ENCODE peak calls at places on chromosomes 12 and 14, in seven cellular contexts. S is COR-L47; O is activated T-helper 9 cell treated with anti-CD3 and anti-CD28 coated beads, Interleukin-2, amount 50 U/mL, for 16 hours; B is islet precursor cell; A is GM12865; V is left ventricle myocardium superior; F is HEK293T. L is an unnamed sample.

GRCh38 chr12:57240926-57241555 is 9.9 kb downstream of the STAC3 start:
- DNase-seq in S (peak; percentile 30), O (no peak), B (peak; percentile 93), A (no peak), V (no peak), F (no peak), L (no peak)

GRCh38 chr12:68326720-68327119 is 5.4 kb downstream of the MDM1 start:
- DNase-seq in S (no peak), O (no peak), B (no peak), A (no peak), V (no peak), F (no peak), L (no peak)

GRCh38 chr12:43107401-43107800 is 444.6 kb downstream of the ADAMTS20 start:
- DNase-seq in S (no peak), O (no peak), B (no peak), A (no peak), V (no peak), F (no peak), L (no peak)

GRCh38 chr14:75487155-75487671 is 35.1 kb upstream of the BATF start:
- DNase-seq in S (no peak), O (no peak), B (no peak), A (peak; percentile 88), V (no peak), F (no peak), L (no peak)

GRCh38 chr12:5466521-5466960 is 34.6 kb downstream of the NTF3 start:
- DNase-seq in S (no peak), O (no peak), B (no peak), A (no peak), V (no peak), F (no peak), L (no peak)

GRCh38 chr12:19857197-19857596 is 417.9 kb downstream of the AEBP2 start:
- DNase-seq in S (no peak), O (no peak), B (no peak), A (no peak), V (no peak), F (no peak), L (no peak)

GRCh38 chr14:79118291-79118690 is 948.1 kb downstream of the NRXN3 start:
- DNase-seq in S (no peak), O (no peak), B (no peak), A (no peak), V (no peak), F (no peak), L (no peak)

GRCh38 chr12:121766290-121767039 is 27.0 kb downstream of the RHOF start:
- DNase-seq in S (no peak), O (no peak), B (no peak), A (no peak), V (no peak), F (no peak), L (no peak)

GRCh38 chr12:93379432-93380308 is 1.9 kb downstream of the NUDT4 start:
- DNase-seq in S (peak; percentile 2), O (no peak), B (no peak), A (no peak), V (no peak), F (no peak), L (peak; percentile 43)

GRCh38 chr12:94488449-94488848 is 28.8 kb upstream of the CEP83 start:
- DNase-seq in S (no peak), O (no peak), B (no peak), A (peak; percentile 81), V (no peak), F (no peak), L (no peak)

GRCh38 chr12:104643921-104644669 is 187.3 kb downstream of the CHST11 start:
- DNase-seq in S (peak; percentile 92), O (no peak), B (no peak), A (peak; percentile 83), V (no peak), F (no peak), L (no peak)

GRCh38 chr14:57326253-57326652 is 57.5 kb downstream of the AP5M1 start:
- DNase-seq in S (no peak), O (no peak), B (no peak), A (peak; percentile 34), V (no peak), F (no peak), L (no peak)

GRCh38 chr12:12028668-12029402 is 41.9 kb upstream of the BCL2L14 start:
- DNase-seq in S (no peak), O (no peak), B (peak; percentile 39), A (peak; percentile 77), V (no peak), F (no peak), L (no peak)